ENCODE peak calls at places on chromosomes 6 and 20, in five cellular contexts. One of them, this sample, is unnamed.

GRCh38 chr6:18211338-18211737 is 53.0 kb downstream of the DEK start:
- DNase-seq in AG09319: no peak
- DNase-seq in dorsolateral prefrontal cortex: no peak
- DNase-seq in astrocyte of the spinal cord: no peak
- DNase-seq in colonic mucosa: no peak
- DNase-seq in this sample: no peak

GRCh38 chr20:17680836-17681740 is 954 bp downstream of the RRBP1 start:
- DNase-seq in AG09319: peak
- DNase-seq in dorsolateral prefrontal cortex: peak
- DNase-seq in astrocyte of the spinal cord: peak
- DNase-seq in colonic mucosa: peak
- DNase-seq in this sample: no peak

GRCh38 chr20:4161447-4162251 is 146.3 kb upstream of the RNF24 start:
- DNase-seq in AG09319: no peak
- DNase-seq in dorsolateral prefrontal cortex: no peak
- DNase-seq in astrocyte of the spinal cord: peak
- DNase-seq in colonic mucosa: peak
- DNase-seq in this sample: no peak

GRCh38 chr6:152330984-152331383 is 306.2 kb downstream of the SYNE1 start:
- DNase-seq in AG09319: no peak
- DNase-seq in dorsolateral prefrontal cortex: no peak
- DNase-seq in astrocyte of the spinal cord: no peak
- DNase-seq in colonic mucosa: no peak
- DNase-seq in this sample: no peak

GRCh38 chr6:167479967-167480653 is 155.2 kb downstream of the TTLL2 start:
- DNase-seq in AG09319: no peak
- DNase-seq in dorsolateral prefrontal cortex: no peak
- DNase-seq in astrocyte of the spinal cord: no peak
- DNase-seq in colonic mucosa: no peak
- DNase-seq in this sample: no peak

GRCh38 chr6:89986650-89987074 is 92.4 kb downstream of the GJA10 start:
- DNase-seq in AG09319: no peak
- DNase-seq in dorsolateral prefrontal cortex: no peak
- DNase-seq in astrocyte of the spinal cord: peak
- DNase-seq in colonic mucosa: no peak
- DNase-seq in this sample: no peak

GRCh38 chr6:90940812-90941481 is 354.1 kb upstream of the MAP3K7 start:
- DNase-seq in AG09319: no peak
- DNase-seq in dorsolateral prefrontal cortex: no peak
- DNase-seq in astrocyte of the spinal cord: peak
- DNase-seq in colonic mucosa: no peak
- DNase-seq in this sample: peak

GRCh38 chr6:6920114-6920983 is 187.4 kb upstream of the RREB1 start:
- DNase-seq in AG09319: no peak
- DNase-seq in dorsolateral prefrontal cortex: no peak
- DNase-seq in astrocyte of the spinal cord: no peak
- DNase-seq in colonic mucosa: no peak
- DNase-seq in this sample: no peak

GRCh38 chr6:2651536-2651935 is 99.2 kb downstream of the MYLK4 start:
- DNase-seq in AG09319: no peak
- DNase-seq in dorsolateral prefrontal cortex: no peak
- DNase-seq in astrocyte of the spinal cord: no peak
- DNase-seq in colonic mucosa: no peak
- DNase-seq in this sample: no peak

GRCh38 chr6:39948156-39948850 is 14.0 kb upstream of the MOCS1 start:
- DNase-seq in AG09319: no peak
- DNase-seq in dorsolateral prefrontal cortex: no peak
- DNase-seq in astrocyte of the spinal cord: no peak
- DNase-seq in colonic mucosa: no peak
- DNase-seq in this sample: no peak

GRCh38 chr20:13009682-13010406 is 1.1 kb downstream of the SPTLC3 start:
- DNase-seq in AG09319: peak
- DNase-seq in dorsolateral prefrontal cortex: no peak
- DNase-seq in astrocyte of the spinal cord: peak
- DNase-seq in colonic mucosa: peak
- DNase-seq in this sample: peak

GRCh38 chr6:44230034-44230675 is 6.8 kb downstream of the SLC29A1 start:
- DNase-seq in AG09319: no peak
- DNase-seq in dorsolateral prefrontal cortex: no peak
- DNase-seq in astrocyte of the spinal cord: no peak
- DNase-seq in colonic mucosa: no peak
- DNase-seq in this sample: no peak

GRCh38 chr20:35091808-35092523 is 641 bp downstream of the TRPC4AP start:
- DNase-seq in AG09319: no peak
- DNase-seq in dorsolateral prefrontal cortex: no peak
- DNase-seq in astrocyte of the spinal cord: no peak
- DNase-seq in colonic mucosa: peak
- DNase-seq in this sample: no peak

GRCh38 chr6:135922170-135922569 is 70.7 kb downstream of the PDE7B start:
- DNase-seq in AG09319: peak
- DNase-seq in dorsolateral prefrontal cortex: no peak
- DNase-seq in astrocyte of the spinal cord: peak
- DNase-seq in colonic mucosa: no peak
- DNase-seq in this sample: peak

GRCh38 chr6:148021715-148022114 is 320.9 kb upstream of the SASH1 start:
- DNase-seq in AG09319: no peak
- DNase-seq in dorsolateral prefrontal cortex: no peak
- DNase-seq in astrocyte of the spinal cord: no peak
- DNase-seq in colonic mucosa: peak
- DNase-seq in this sample: no peak

GRCh38 chr6:157034433-157035230 is 257.5 kb downstream of the ARID1B start:
- DNase-seq in AG09319: no peak
- DNase-seq in dorsolateral prefrontal cortex: no peak
- DNase-seq in astrocyte of the spinal cord: peak
- DNase-seq in colonic mucosa: no peak
- DNase-seq in this sample: no peak

GRCh38 chr20:22491188-22491500 is 93.2 kb downstream of the FOXA2 start:
- DNase-seq in AG09319: no peak
- DNase-seq in dorsolateral prefrontal cortex: no peak
- DNase-seq in astrocyte of the spinal cord: no peak
- DNase-seq in colonic mucosa: no peak
- DNase-seq in this sample: no peak

GRCh38 chr6:74268821-74269600 is 573.0 kb downstream of the CD109 start:
- DNase-seq in AG09319: no peak
- DNase-seq in dorsolateral prefrontal cortex: no peak
- DNase-seq in astrocyte of the spinal cord: no peak
- DNase-seq in colonic mucosa: no peak
- DNase-seq in this sample: no peak

GRCh38 chr6:120473804-120474203 is 860.5 kb downstream of the TBC1D32 start:
- DNase-seq in AG09319: no peak
- DNase-seq in dorsolateral prefrontal cortex: no peak
- DNase-seq in astrocyte of the spinal cord: no peak
- DNase-seq in colonic mucosa: no peak
- DNase-seq in this sample: no peak

GRCh38 chr20:8800089-8800488 is 268.8 kb upstream of the PLCB4 start:
- DNase-seq in AG09319: no peak
- DNase-seq in dorsolateral prefrontal cortex: no peak
- DNase-seq in astrocyte of the spinal cord: no peak
- DNase-seq in colonic mucosa: no peak
- DNase-seq in this sample: no peak

GRCh38 chr20:24634855-24635254 is 165.4 kb downstream of the SYNDIG1 start:
- DNase-seq in AG09319: peak
- DNase-seq in dorsolateral prefrontal cortex: peak
- DNase-seq in astrocyte of the spinal cord: peak
- DNase-seq in colonic mucosa: no peak
- DNase-seq in this sample: peak

GRCh38 chr20:59822291-59823029 is 111.0 kb downstream of the SYCP2 start:
- DNase-seq in AG09319: no peak
- DNase-seq in dorsolateral prefrontal cortex: no peak
- DNase-seq in astrocyte of the spinal cord: no peak
- DNase-seq in colonic mucosa: peak
- DNase-seq in this sample: no peak

GRCh38 chr20:35739294-35740163 is 2.5 kb downstream of the RBM39 start:
- DNase-seq in AG09319: no peak
- DNase-seq in dorsolateral prefrontal cortex: no peak
- DNase-seq in astrocyte of the spinal cord: peak
- DNase-seq in colonic mucosa: no peak
- DNase-seq in this sample: no peak

GRCh38 chr20:32521780-32522524 is 63.2 kb downstream of the NOL4L start:
- DNase-seq in AG09319: peak
- DNase-seq in dorsolateral prefrontal cortex: peak
- DNase-seq in astrocyte of the spinal cord: peak
- DNase-seq in colonic mucosa: peak
- DNase-seq in this sample: peak

DNA sequence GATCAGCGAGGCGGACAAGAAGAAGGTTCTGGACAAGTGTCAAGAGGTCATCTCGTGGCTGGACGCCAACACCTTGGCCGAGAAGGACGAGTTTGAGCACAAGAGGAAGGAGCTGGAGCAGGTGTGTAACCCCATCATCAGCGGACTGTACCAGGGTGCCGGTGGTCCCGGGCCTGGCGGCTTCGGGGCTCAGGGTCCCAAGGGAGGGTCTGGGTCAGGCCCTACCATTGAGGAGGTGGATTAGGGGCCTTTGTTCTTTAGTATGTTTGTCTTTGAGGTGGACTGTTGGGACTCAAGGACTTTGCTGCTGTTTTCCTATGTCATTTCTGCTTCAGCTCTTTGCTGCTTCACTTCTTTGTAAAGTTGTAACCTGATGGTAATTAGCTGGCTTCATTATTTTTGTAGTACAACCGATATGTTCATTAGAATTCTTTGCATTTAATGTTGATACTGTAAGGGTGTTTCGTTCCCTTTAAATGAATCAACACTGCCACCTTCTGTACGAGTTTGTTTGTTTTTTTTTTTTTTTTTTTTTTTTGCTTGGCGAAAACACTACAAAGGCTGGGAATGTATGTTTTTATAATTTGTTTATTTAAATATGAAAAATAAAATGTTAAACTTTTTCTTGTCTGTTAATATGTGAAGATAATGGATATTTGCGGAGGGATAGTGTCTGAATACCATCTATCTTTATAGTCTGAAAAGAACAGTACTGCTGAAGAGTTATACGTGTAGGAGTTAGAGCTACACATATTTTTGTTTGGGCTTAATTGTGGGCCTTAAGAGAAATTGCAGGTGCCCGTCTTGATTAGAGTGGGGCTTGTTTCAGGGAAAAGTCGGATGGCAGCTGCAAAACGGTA is 2.3 kb downstream of the HSPA1B start:
- DNase-seq in AG09319: no peak
- DNase-seq in dorsolateral prefrontal cortex: no peak
- DNase-seq in astrocyte of the spinal cord: peak
- DNase-seq in colonic mucosa: peak
- DNase-seq in this sample: no peak
- TF ChIP-seq CTCF in AG09319: peak
- TF ChIP-seq CTCF in dorsolateral prefrontal cortex: peak
- TF ChIP-seq CTCF in astrocyte of the spinal cord: peak
- TF ChIP-seq CTCF in colonic mucosa: peak
- TF ChIP-seq CTCF in this sample: peak

DNA sequence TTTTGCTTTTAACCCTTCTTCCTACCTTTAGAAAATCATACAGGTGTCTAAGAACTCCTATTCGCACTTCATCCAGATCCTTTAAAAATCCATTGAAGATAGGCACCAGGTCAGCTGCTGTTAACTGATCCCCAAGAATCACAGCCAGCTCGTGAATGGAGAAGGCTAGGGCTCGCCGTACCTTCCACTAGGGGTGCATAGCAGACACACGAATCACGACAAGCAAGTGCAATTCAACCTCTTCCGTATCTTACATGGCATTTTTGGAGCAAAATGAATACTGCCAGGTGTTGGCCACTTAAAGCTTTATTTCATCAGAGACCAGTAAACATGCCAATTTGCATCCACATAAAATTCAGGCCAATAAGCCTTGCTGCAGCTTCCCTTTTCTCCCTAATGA is 10.8 kb upstream of the ANKRD60 start:
- DNase-seq in AG09319: no peak
- DNase-seq in dorsolateral prefrontal cortex: no peak
- DNase-seq in astrocyte of the spinal cord: no peak
- DNase-seq in colonic mucosa: no peak
- DNase-seq in this sample: no peak
- TF ChIP-seq CTCF in AG09319: no peak
- TF ChIP-seq CTCF in dorsolateral prefrontal cortex: no peak
- TF ChIP-seq CTCF in astrocyte of the spinal cord: no peak
- TF ChIP-seq CTCF in colonic mucosa: no peak
- TF ChIP-seq CTCF in this sample: no peak

GRCh38 chr20:50389808-50390684 is 120.1 kb upstream of the PTPN1 start:
- DNase-seq in AG09319: no peak
- DNase-seq in dorsolateral prefrontal cortex: no peak
- DNase-seq in astrocyte of the spinal cord: no peak
- DNase-seq in colonic mucosa: no peak
- DNase-seq in this sample: no peak
- TF ChIP-seq CTCF in AG09319: no peak
- TF ChIP-seq CTCF in dorsolateral prefrontal cortex: no peak
- TF ChIP-seq CTCF in astrocyte of the spinal cord: no peak
- TF ChIP-seq CTCF in colonic mucosa: no peak
- TF ChIP-seq CTCF in this sample: no peak

GRCh38 chr20:52833901-52834300 is 138.3 kb upstream of the TSHZ2 start:
- DNase-seq in AG09319: no peak
- DNase-seq in dorsolateral prefrontal cortex: no peak
- DNase-seq in astrocyte of the spinal cord: no peak
- DNase-seq in colonic mucosa: no peak
- DNase-seq in this sample: no peak
- TF ChIP-seq CTCF in AG09319: no peak
- TF ChIP-seq CTCF in dorsolateral prefrontal cortex: no peak
- TF ChIP-seq CTCF in astrocyte of the spinal cord: no peak
- TF ChIP-seq CTCF in colonic mucosa: no peak
- TF ChIP-seq CTCF in this sample: no peak

DNA sequence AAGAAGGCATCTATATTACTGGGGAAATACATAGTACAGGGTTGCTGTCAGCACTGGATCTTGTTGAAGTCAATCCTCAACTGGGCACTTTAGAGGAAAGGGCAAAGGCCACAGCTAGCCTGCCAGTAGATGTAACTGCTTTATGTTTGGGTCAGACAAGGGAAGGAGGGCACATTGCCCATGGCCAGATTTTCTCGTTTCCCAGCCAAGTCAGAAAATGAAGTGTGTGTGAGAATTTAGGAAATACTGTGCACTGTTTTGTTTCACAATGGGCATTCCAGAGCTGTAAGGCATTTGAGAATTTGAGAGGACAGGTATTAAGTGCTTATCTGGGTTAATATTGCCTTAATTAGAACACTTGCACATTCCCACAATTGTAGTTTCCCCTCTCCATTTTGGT is 183.9 kb upstream of the MCHR2 start:
- DNase-seq in AG09319: no peak
- DNase-seq in dorsolateral prefrontal cortex: no peak
- DNase-seq in astrocyte of the spinal cord: no peak
- DNase-seq in colonic mucosa: no peak
- DNase-seq in this sample: no peak
- TF ChIP-seq CTCF in AG09319: no peak
- TF ChIP-seq CTCF in dorsolateral prefrontal cortex: no peak
- TF ChIP-seq CTCF in astrocyte of the spinal cord: no peak
- TF ChIP-seq CTCF in colonic mucosa: no peak
- TF ChIP-seq CTCF in this sample: no peak

GRCh38 chr6:28281288-28282064 is at the start of gene PGBD1:
- DNase-seq in AG09319: no peak
- DNase-seq in dorsolateral prefrontal cortex: peak
- DNase-seq in astrocyte of the spinal cord: peak
- DNase-seq in colonic mucosa: peak
- DNase-seq in this sample: no peak
- TF ChIP-seq CTCF in AG09319: no peak
- TF ChIP-seq CTCF in dorsolateral prefrontal cortex: peak
- TF ChIP-seq CTCF in astrocyte of the spinal cord: no peak
- TF ChIP-seq CTCF in colonic mucosa: no peak
- TF ChIP-seq CTCF in this sample: no peak

This sample was measured in HFF-Myc.